ENCODE peak calls at places on chromosomes 11 and 22, in seven cellular contexts. One of them, this sample, is unnamed.
A peak's percentile ranks its signal among the peaks of the same experiment; 100 is the strongest.

GRCh38 chr11:8321876-8322275 is 58.2 kb upstream of the LMO1 start:
- DNase-seq in K562: no peak
- DNase-seq in HCT116: no peak
- DNase-seq in SK-N-SH: no peak
- DNase-seq in H1: no peak
- DNase-seq in GM12878: no peak
- DNase-seq in HepG2: no peak
- DNase-seq in this sample: no peak

GRCh38 chr22:22462813-22463567 is 45.6 kb downstream of the ZNF280B start:
- DNase-seq in K562: peak; percentile 81
- DNase-seq in HCT116: no peak
- DNase-seq in SK-N-SH: peak; percentile 14
- DNase-seq in H1: no peak
- DNase-seq in GM12878: no peak
- DNase-seq in HepG2: peak; percentile 6
- DNase-seq in this sample: peak; percentile 16

GRCh38 chr22:49448546-49448945 is 379.1 kb downstream of the BRD1 start:
- DNase-seq in K562: no peak
- DNase-seq in HCT116: no peak
- DNase-seq in SK-N-SH: no peak
- DNase-seq in H1: no peak
- DNase-seq in GM12878: no peak
- DNase-seq in HepG2: no peak
- DNase-seq in this sample: no peak

GRCh38 chr11:68461284-68461861 is 821 bp downstream of the PPP6R3 start:
- DNase-seq in K562: peak; percentile 59
- DNase-seq in HCT116: no peak
- DNase-seq in SK-N-SH: peak; percentile 62
- DNase-seq in H1: no peak
- DNase-seq in GM12878: no peak
- DNase-seq in HepG2: no peak
- DNase-seq in this sample: no peak

GRCh38 chr22:24768537-24769374 is 5.8 kb downstream of the PIWIL3 start:
- DNase-seq in K562: peak; percentile 55
- DNase-seq in HCT116: peak; percentile 54
- DNase-seq in SK-N-SH: peak; percentile 85
- DNase-seq in H1: no peak
- DNase-seq in GM12878: no peak
- DNase-seq in HepG2: peak; percentile 55
- DNase-seq in this sample: peak; percentile 37

GRCh38 chr11:22193348-22194051 is 615 bp downstream of the ANO5 start:
- DNase-seq in K562: peak; percentile 7
- DNase-seq in HCT116: no peak
- DNase-seq in SK-N-SH: peak; percentile 71
- DNase-seq in H1: peak; percentile 5
- DNase-seq in GM12878: no peak
- DNase-seq in HepG2: no peak
- DNase-seq in this sample: peak; percentile 36

GRCh38 chr11:80773919-80774318 is 1333.1 kb upstream of the TENM4 start:
- DNase-seq in K562: no peak
- DNase-seq in HCT116: no peak
- DNase-seq in SK-N-SH: no peak
- DNase-seq in H1: no peak
- DNase-seq in GM12878: no peak
- DNase-seq in HepG2: no peak
- DNase-seq in this sample: no peak

GRCh38 chr22:21947040-21948014 is 5.3 kb downstream of the PPM1F start:
- DNase-seq in K562: peak; percentile 98
- DNase-seq in HCT116: no peak
- DNase-seq in SK-N-SH: peak; percentile 57
- DNase-seq in H1: no peak
- DNase-seq in GM12878: no peak
- DNase-seq in HepG2: peak; percentile 27
- DNase-seq in this sample: no peak

GRCh38 chr11:61149624-61150615 is 11.3 kb downstream of the VPS37C start:
- DNase-seq in K562: peak; percentile 64
- DNase-seq in HCT116: no peak
- DNase-seq in SK-N-SH: no peak
- DNase-seq in H1: no peak
- DNase-seq in GM12878: no peak
- DNase-seq in HepG2: peak; percentile 46
- DNase-seq in this sample: peak; percentile 72

GRCh38 chr22:50723991-50724390 is 14.0 kb upstream of the ACR start:
- DNase-seq in K562: no peak
- DNase-seq in HCT116: no peak
- DNase-seq in SK-N-SH: no peak
- DNase-seq in H1: no peak
- DNase-seq in GM12878: no peak
- DNase-seq in HepG2: no peak
- DNase-seq in this sample: no peak

GRCh38 chr22:39242809-39243442 is 1.9 kb downstream of the PDGFB start:
- DNase-seq in K562: no peak
- DNase-seq in HCT116: no peak
- DNase-seq in SK-N-SH: no peak
- DNase-seq in H1: no peak
- DNase-seq in GM12878: no peak
- DNase-seq in HepG2: peak; percentile 60
- DNase-seq in this sample: peak; percentile 78

GRCh38 chr22:43528601-43529360 is 117.0 kb downstream of the MPPED1 start:
- DNase-seq in K562: no peak
- DNase-seq in HCT116: no peak
- DNase-seq in SK-N-SH: no peak
- DNase-seq in H1: no peak
- DNase-seq in GM12878: no peak
- DNase-seq in HepG2: no peak
- DNase-seq in this sample: no peak
- TF ChIP-seq JUND in K562: no peak
- TF ChIP-seq JUND in HCT116: no peak
- TF ChIP-seq JUND in SK-N-SH: no peak
- TF ChIP-seq JUND in H1: no peak
- TF ChIP-seq JUND in GM12878: no peak
- TF ChIP-seq JUND in HepG2: no peak
- TF ChIP-seq JUND in this sample: no peak

GRCh38 chr11:85813721-85814120 is 2.8 kb upstream of the SYTL2 start:
- DNase-seq in K562: no peak
- DNase-seq in HCT116: no peak
- DNase-seq in SK-N-SH: no peak
- DNase-seq in H1: no peak
- DNase-seq in GM12878: no peak
- DNase-seq in HepG2: peak; percentile 9
- DNase-seq in this sample: no peak

GRCh38 chr11:85811624-85812023 is 683 bp upstream of the SYTL2 start:
- DNase-seq in K562: no peak
- DNase-seq in HCT116: no peak
- DNase-seq in SK-N-SH: no peak
- DNase-seq in H1: no peak
- DNase-seq in GM12878: no peak
- DNase-seq in HepG2: no peak
- DNase-seq in this sample: no peak

GRCh38 chr11:85810871-85811611 is at the start of gene SYTL2:
- DNase-seq in K562: peak; percentile 81
- DNase-seq in HCT116: no peak
- DNase-seq in SK-N-SH: peak; percentile 92
- DNase-seq in H1: no peak
- DNase-seq in GM12878: no peak
- DNase-seq in HepG2: peak; percentile 6
- DNase-seq in this sample: peak; percentile 89

GRCh38 chr11:85810521-85810870 is 445 bp downstream of the SYTL2 start:
- DNase-seq in K562: no peak
- DNase-seq in HCT116: no peak
- DNase-seq in SK-N-SH: no peak
- DNase-seq in H1: no peak
- DNase-seq in GM12878: no peak
- DNase-seq in HepG2: no peak
- DNase-seq in this sample: no peak

GRCh38 chr11:85815186-85815911 is 4.4 kb upstream of the SYTL2 start:
- DNase-seq in K562: no peak
- DNase-seq in HCT116: no peak
- DNase-seq in SK-N-SH: no peak
- DNase-seq in H1: no peak
- DNase-seq in GM12878: no peak
- DNase-seq in HepG2: no peak
- DNase-seq in this sample: no peak
- TF ChIP-seq JUND in K562: no peak
- TF ChIP-seq JUND in HCT116: no peak
- TF ChIP-seq JUND in SK-N-SH: peak; percentile 90
- TF ChIP-seq JUND in H1: no peak
- TF ChIP-seq JUND in GM12878: no peak
- TF ChIP-seq JUND in HepG2: no peak
- TF ChIP-seq JUND in this sample: no peak

GRCh38 chr22:47841166-47841565 is 1078.7 kb downstream of the TBC1D22A start:
- DNase-seq in K562: no peak
- DNase-seq in HCT116: no peak
- DNase-seq in SK-N-SH: no peak
- DNase-seq in H1: no peak
- DNase-seq in GM12878: no peak
- DNase-seq in HepG2: no peak
- DNase-seq in this sample: no peak

GRCh38 chr22:47842119-47842518 is 1079.7 kb downstream of the TBC1D22A start:
- DNase-seq in K562: no peak
- DNase-seq in HCT116: no peak
- DNase-seq in SK-N-SH: no peak
- DNase-seq in H1: no peak
- DNase-seq in GM12878: no peak
- DNase-seq in HepG2: no peak
- DNase-seq in this sample: no peak

GRCh38 chr22:47836957-47837356 is 1074.5 kb downstream of the TBC1D22A start:
- DNase-seq in K562: no peak
- DNase-seq in HCT116: no peak
- DNase-seq in SK-N-SH: no peak
- DNase-seq in H1: no peak
- DNase-seq in GM12878: no peak
- DNase-seq in HepG2: no peak
- DNase-seq in this sample: no peak

GRCh38 chr22:47837703-47838102 is 1075.3 kb downstream of the TBC1D22A start:
- DNase-seq in K562: peak; percentile 28
- DNase-seq in HCT116: peak; percentile 13
- DNase-seq in SK-N-SH: peak; percentile 20
- DNase-seq in H1: peak; percentile 17
- DNase-seq in GM12878: no peak
- DNase-seq in HepG2: peak; percentile 30
- DNase-seq in this sample: no peak

DNA sequence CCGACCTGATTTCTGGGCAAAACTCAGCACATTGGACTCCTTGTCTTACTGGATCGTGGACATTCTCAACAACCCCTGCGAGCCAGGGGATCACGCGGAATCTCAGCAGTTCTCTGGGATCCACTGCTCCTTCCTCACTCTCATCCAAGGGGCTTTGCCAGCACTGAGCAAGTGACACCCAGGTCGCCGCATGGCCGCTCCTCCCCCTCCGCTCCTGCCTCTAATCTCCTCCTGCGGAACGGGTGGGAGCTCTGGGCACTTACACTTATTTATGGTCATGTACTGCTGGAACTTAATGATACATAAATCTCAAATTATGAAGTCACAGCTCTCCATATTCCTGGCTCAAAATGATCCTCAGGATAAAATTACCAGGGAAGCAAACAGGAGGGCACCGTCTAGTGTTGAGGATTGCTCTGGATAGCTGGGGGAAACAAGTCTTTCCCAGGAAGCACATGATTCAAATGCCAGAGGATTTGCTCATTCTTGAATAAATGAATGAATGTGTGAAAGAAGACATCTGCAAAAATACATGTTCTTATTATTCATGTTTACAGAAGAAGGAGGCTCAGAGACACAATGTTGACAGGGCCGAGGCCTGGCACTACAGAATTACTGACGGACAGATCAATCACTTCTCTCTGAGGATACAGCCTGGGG is 1077.3 kb downstream of the TBC1D22A start:
- DNase-seq in K562: no peak
- DNase-seq in HCT116: no peak
- DNase-seq in SK-N-SH: no peak
- DNase-seq in H1: no peak
- DNase-seq in GM12878: no peak
- DNase-seq in HepG2: no peak
- DNase-seq in this sample: no peak
- TF ChIP-seq JUND in K562: no peak
- TF ChIP-seq JUND in HCT116: no peak
- TF ChIP-seq JUND in SK-N-SH: no peak
- TF ChIP-seq JUND in H1: no peak
- TF ChIP-seq JUND in GM12878: no peak
- TF ChIP-seq JUND in HepG2: no peak
- TF ChIP-seq JUND in this sample: no peak

GRCh38 chr11:1510928-1511327 is 24.3 kb upstream of the MOB2 start:
- DNase-seq in K562: no peak
- DNase-seq in HCT116: no peak
- DNase-seq in SK-N-SH: no peak
- DNase-seq in H1: no peak
- DNase-seq in GM12878: no peak
- DNase-seq in HepG2: no peak
- DNase-seq in this sample: no peak

GRCh38 chr11:1508491-1508891 is 21.9 kb upstream of the MOB2 start:
- DNase-seq in K562: no peak
- DNase-seq in HCT116: no peak
- DNase-seq in SK-N-SH: no peak
- DNase-seq in H1: no peak
- DNase-seq in GM12878: no peak
- DNase-seq in HepG2: no peak
- DNase-seq in this sample: no peak

GRCh38 chr11:1509626-1510255 is 23.2 kb upstream of the MOB2 start:
- DNase-seq in K562: no peak
- DNase-seq in HCT116: no peak
- DNase-seq in SK-N-SH: no peak
- DNase-seq in H1: no peak
- DNase-seq in GM12878: no peak
- DNase-seq in HepG2: no peak
- DNase-seq in this sample: no peak

GRCh38 chr11:1507381-1508140 is 21.0 kb upstream of the MOB2 start:
- DNase-seq in K562: no peak
- DNase-seq in HCT116: no peak
- DNase-seq in SK-N-SH: no peak
- DNase-seq in H1: no peak
- DNase-seq in GM12878: no peak
- DNase-seq in HepG2: no peak
- DNase-seq in this sample: no peak

GRCh38 chr11:1508986-1509385 is 22.4 kb upstream of the MOB2 start:
- DNase-seq in K562: no peak
- DNase-seq in HCT116: no peak
- DNase-seq in SK-N-SH: no peak
- DNase-seq in H1: no peak
- DNase-seq in GM12878: no peak
- DNase-seq in HepG2: no peak
- DNase-seq in this sample: no peak
- TF ChIP-seq JUND in K562: no peak
- TF ChIP-seq JUND in HCT116: no peak
- TF ChIP-seq JUND in SK-N-SH: no peak
- TF ChIP-seq JUND in H1: no peak
- TF ChIP-seq JUND in GM12878: no peak
- TF ChIP-seq JUND in HepG2: no peak
- TF ChIP-seq JUND in this sample: no peak

GRCh38 chr22:27420817-27421361 is 380.7 kb downstream of the MN1 start:
- DNase-seq in K562: no peak
- DNase-seq in HCT116: no peak
- DNase-seq in SK-N-SH: no peak
- DNase-seq in H1: no peak
- DNase-seq in GM12878: no peak
- DNase-seq in HepG2: no peak
- DNase-seq in this sample: peak; percentile 94
- TF ChIP-seq JUND in K562: no peak
- TF ChIP-seq JUND in HCT116: no peak
- TF ChIP-seq JUND in SK-N-SH: peak; percentile 20
- TF ChIP-seq JUND in H1: no peak
- TF ChIP-seq JUND in GM12878: no peak
- TF ChIP-seq JUND in HepG2: no peak
- TF ChIP-seq JUND in this sample: peak; percentile 34